ENCODE peak calls at places on chromosomes 3 and 15, in six cellular contexts. Y, H, C, J, B and E are unnamed samples.

GRCh38 chr15:52068004-52068403 is 44.6 kb downstream of the BCL2L10 start:
- DNase-seq in H (no peak), B (no peak), Y (peak), C (no peak), J (no peak), E (peak)

GRCh38 chr3:150094150-150094932 is 123.6 kb upstream of the PFN2 start:
- DNase-seq in C (no peak), H (peak), B (no peak), Y (peak), J (peak), E (peak)

GRCh38 chr3:190972840-190973270 is 110.4 kb upstream of the GMNC start:
- DNase-seq in C (no peak), Y (peak), H (no peak), J (no peak), B (no peak), E (peak)

GRCh38 chr3:194255252-194256039 is 95.7 kb downstream of the CPN2 start:
- DNase-seq in Y (no peak), J (peak), H (no peak), C (no peak), B (no peak), E (no peak)

GRCh38 chr3:18499256-18499655 is 74.1 kb upstream of the SATB1 start:
- DNase-seq in J (peak), C (no peak), B (no peak), H (no peak), Y (peak), E (no peak)

GRCh38 chr3:65953301-65953812 is 85.4 kb downstream of the MAGI1 start:
- DNase-seq in B (no peak), C (no peak), J (no peak), H (peak), Y (peak), E (no peak)

GRCh38 chr3:167852216-167852615 is 116.7 kb downstream of the SERPINI1 start:
- DNase-seq in Y (no peak), J (no peak), B (no peak), C (no peak), H (no peak), E (no peak)

GRCh38 chr3:71005797-71006321 is 577.7 kb downstream of the FOXP1 start:
- DNase-seq in J (no peak), H (no peak), C (no peak), Y (no peak), B (no peak), E (no peak)

GRCh38 chr15:72472907-72473669 is 1.0 kb upstream of the ARIH1 start:
- DNase-seq in B (no peak), Y (no peak), H (no peak), J (peak), C (no peak), E (no peak)

GRCh38 chr3:5572168-5572567 is 384.7 kb downstream of the EDEM1 start:
- DNase-seq in H (no peak), B (no peak), Y (no peak), C (no peak), J (no peak), E (no peak)

GRCh38 chr3:141331370-141332318 is 36.7 kb upstream of the ZBTB38 start:
- DNase-seq in B (peak), Y (peak), J (peak), C (peak), H (peak), E (peak)

GRCh38 chr3:14758893-14759292 is 59.9 kb upstream of the FGD5 start:
- DNase-seq in C (no peak), H (no peak), Y (no peak), B (no peak), J (no peak), E (no peak)

GRCh38 chr3:127546970-127547733 is 43.4 kb downstream of the TPRA1 start:
- DNase-seq in B (no peak), C (no peak), J (no peak), H (no peak), Y (no peak), E (no peak)

GRCh38 chr15:78457101-78457500 is 19.1 kb downstream of the IREB2 start:
- DNase-seq in C (no peak), Y (no peak), J (no peak), B (peak), H (no peak), E (peak)

GRCh38 chr15:36525430-36525829 is 54.0 kb upstream of the CDIN1 start:
- DNase-seq in C (no peak), Y (no peak), J (no peak), B (no peak), H (no peak), E (no peak)

GRCh38 chr15:36529296-36530011 is 50.0 kb upstream of the CDIN1 start:
- DNase-seq in Y (no peak), B (no peak), H (no peak), J (peak), C (no peak), E (no peak)

GRCh38 chr15:36527512-36528162 is 51.8 kb upstream of the CDIN1 start:
- DNase-seq in C (no peak), B (no peak), J (no peak), Y (peak), H (no peak), E (no peak)
- TF ChIP-seq CTCF in C (no peak), B (no peak), J (no peak), Y (no peak), H (no peak), E (no peak)

DNA sequence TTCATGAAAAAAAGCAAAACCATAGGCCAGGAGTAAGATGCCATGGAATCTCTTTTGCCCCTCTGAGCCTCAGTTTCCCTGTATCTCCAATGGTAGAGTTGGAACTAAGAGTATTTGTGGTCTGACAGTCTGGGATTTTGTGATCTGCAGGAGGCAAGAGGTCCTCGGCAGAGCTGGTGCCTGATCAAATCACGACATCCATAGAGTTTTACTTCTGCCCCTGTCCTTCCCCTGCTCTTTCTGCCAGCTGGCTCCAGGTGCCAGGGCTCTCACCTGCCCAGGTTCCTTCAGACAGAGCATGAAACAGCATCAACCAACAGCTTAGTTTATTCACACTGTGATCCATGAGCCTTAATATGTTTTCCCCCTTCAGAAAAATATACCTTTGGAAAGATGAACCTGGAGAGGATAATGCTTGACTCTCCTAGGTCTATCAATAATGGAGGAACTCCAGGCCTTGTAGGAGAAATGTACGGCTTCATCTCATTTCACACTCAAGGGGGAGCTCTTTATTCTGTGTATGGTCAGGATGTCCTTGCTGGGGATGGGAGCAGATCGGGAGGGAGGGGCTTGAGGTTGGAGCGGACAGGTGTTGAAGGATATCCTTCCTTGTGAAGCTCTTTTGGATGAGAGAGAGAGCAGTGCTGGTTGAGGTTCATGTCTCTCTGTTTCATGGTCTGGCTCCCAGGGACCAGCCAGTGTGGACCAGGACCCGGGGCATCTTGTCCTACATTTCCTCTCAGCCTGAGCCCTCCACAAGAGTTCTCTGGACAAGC is 309.9 kb downstream of the RPLP1 start:
- DNase-seq in Y (no peak), J (no peak), H (no peak), B (no peak), C (no peak), E (peak)
- TF ChIP-seq CTCF in Y (no peak), J (peak), H (no peak), B (no peak), C (no peak), E (no peak)

DNA sequence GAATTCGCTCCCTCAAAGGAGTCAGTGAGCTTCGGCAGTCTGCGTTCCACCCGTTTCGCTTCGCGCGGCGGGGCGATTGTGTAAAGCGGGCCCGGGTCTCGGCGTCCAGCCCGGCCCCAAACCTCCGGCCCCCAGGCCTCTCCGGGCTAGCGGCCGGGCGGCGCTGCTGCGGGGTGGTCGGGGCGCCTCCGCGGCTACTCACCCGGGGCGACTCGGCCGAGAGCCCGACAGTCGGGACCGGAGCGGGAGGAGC is 412 bp downstream of the CHDH start:
- DNase-seq in H (no peak), B (no peak), Y (no peak), C (no peak), J (no peak), E (no peak)
- TF ChIP-seq CTCF in H (no peak), B (no peak), Y (no peak), C (no peak), J (no peak), E (no peak)

GRCh38 chr15:69499521-69500201 is 47.0 kb downstream of the RPLP1 start:
- DNase-seq in J (no peak), H (no peak), C (no peak), Y (no peak), B (no peak), E (no peak)

GRCh38 chr15:69500339-69500738 is 47.7 kb downstream of the RPLP1 start:
- DNase-seq in Y (no peak), J (no peak), H (no peak), B (no peak), C (no peak), E (no peak)

GRCh38 chr15:69501456-69501855 is 48.8 kb downstream of the RPLP1 start:
- DNase-seq in B (no peak), H (no peak), C (no peak), Y (no peak), J (no peak), E (no peak)

GRCh38 chr15:69504352-69505040 is 51.9 kb downstream of the RPLP1 start:
- DNase-seq in C (no peak), Y (no peak), J (no peak), H (no peak), B (no peak), E (no peak)

GRCh38 chr15:69502470-69503045 is 49.9 kb downstream of the RPLP1 start:
- DNase-seq in H (no peak), Y (no peak), B (no peak), J (no peak), C (no peak), E (no peak)
- TF ChIP-seq CTCF in H (no peak), Y (no peak), B (peak), J (peak), C (no peak), E (no peak)

DNA sequence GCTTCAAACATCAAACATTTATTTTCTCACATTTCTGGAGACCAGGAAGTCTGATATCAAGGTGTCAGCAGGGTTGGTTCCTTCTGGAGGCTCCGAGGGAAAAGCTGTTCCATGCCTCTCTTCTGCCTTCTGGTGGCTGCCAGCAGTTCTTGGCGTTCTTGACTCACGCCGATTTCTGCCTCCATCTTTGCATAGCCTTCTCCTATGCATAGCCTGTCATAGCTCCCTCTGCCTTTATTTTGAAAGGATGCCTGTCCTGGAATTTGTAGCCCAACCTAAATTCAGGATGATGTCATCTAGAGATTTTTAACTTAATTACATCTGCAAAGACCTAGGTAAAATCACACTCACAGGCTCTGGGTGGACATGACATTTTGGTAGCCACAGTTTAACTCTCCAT is 70.4 kb downstream of the RGMA start:
- DNase-seq in C (no peak), J (no peak), H (no peak), Y (no peak), B (no peak), E (no peak)
- TF ChIP-seq CTCF in C (no peak), J (no peak), H (no peak), Y (peak), B (peak), E (no peak)

DNA sequence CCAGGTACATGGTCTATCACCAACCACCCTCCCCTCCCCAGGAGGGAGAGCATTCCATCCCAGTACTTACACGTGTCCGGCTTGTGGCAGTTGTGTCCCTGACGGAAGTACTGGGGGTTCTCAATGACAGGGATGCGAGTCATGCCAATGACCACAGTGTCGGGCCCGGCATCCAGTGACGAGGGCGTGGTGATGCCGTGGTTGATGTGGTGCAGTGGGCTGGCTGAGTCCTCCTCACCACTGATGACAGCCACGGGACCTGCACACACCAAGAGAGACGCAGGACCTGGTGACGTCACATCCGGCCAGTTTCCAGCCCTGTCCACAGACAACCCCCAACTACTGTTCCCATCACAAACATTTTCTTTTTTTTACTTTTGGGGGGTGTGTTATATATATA is 223.8 kb downstream of the NTRK3 start:
- DNase-seq in Y (no peak), J (no peak), B (no peak), H (no peak), C (no peak), E (no peak)
- TF ChIP-seq CTCF in Y (no peak), J (no peak), B (no peak), H (no peak), C (no peak), E (no peak)

GRCh38 chr3:153291052-153291689 is 129.1 kb downstream of the RAP2B start:
- DNase-seq in Y (peak), C (no peak), H (peak), J (peak), B (no peak), E (peak)

GRCh38 chr3:153287017-153287416 is 125.0 kb downstream of the RAP2B start:
- DNase-seq in Y (peak), B (no peak), H (no peak), C (no peak), J (no peak), E (no peak)

GRCh38 chr3:153293222-153293621 is 131.2 kb downstream of the RAP2B start:
- DNase-seq in H (no peak), B (no peak), C (no peak), J (no peak), Y (peak), E (peak)

GRCh38 chr3:153289334-153289808 is 127.3 kb downstream of the RAP2B start:
- DNase-seq in Y (peak), H (no peak), C (no peak), B (no peak), J (no peak), E (no peak)

GRCh38 chr3:153290278-153291015 is 128.4 kb downstream of the RAP2B start:
- DNase-seq in H (peak), J (no peak), C (no peak), B (no peak), Y (peak), E (peak)
- TF ChIP-seq CTCF in H (peak), J (no peak), C (no peak), B (peak), Y (peak), E (peak)

GRCh38 chr3:9499455-9500107 is 54.0 kb downstream of the LHFPL4 start:
- DNase-seq in B (no peak), H (no peak), Y (no peak), C (no peak), J (no peak), E (no peak)

GRCh38 chr3:9498781-9499180 is 54.8 kb downstream of the LHFPL4 start:
- DNase-seq in Y (no peak), C (no peak), H (no peak), B (no peak), J (no peak), E (no peak)

GRCh38 chr3:9497821-9498565 is 55.6 kb downstream of the LHFPL4 start:
- DNase-seq in Y (peak), H (peak), C (no peak), B (peak), J (no peak), E (peak)

GRCh38 chr3:9501226-9501625 is 52.4 kb downstream of the LHFPL4 start:
- DNase-seq in J (no peak), Y (no peak), H (no peak), B (no peak), C (no peak), E (no peak)

GRCh38 chr3:9500108-9501050 is 53.2 kb downstream of the LHFPL4 start:
- DNase-seq in J (peak), H (peak), C (no peak), B (no peak), Y (peak), E (peak)
- TF ChIP-seq CTCF in J (peak), H (no peak), C (no peak), B (peak), Y (peak), E (peak)

GRCh38 chr3:2921903-2922302 is 188.3 kb downstream of the IL5RA start:
- DNase-seq in B (no peak), H (peak), C (no peak), Y (peak), J (peak), E (peak)
- TF ChIP-seq CTCF in B (no peak), H (no peak), C (no peak), Y (no peak), J (peak), E (peak)

DNA sequence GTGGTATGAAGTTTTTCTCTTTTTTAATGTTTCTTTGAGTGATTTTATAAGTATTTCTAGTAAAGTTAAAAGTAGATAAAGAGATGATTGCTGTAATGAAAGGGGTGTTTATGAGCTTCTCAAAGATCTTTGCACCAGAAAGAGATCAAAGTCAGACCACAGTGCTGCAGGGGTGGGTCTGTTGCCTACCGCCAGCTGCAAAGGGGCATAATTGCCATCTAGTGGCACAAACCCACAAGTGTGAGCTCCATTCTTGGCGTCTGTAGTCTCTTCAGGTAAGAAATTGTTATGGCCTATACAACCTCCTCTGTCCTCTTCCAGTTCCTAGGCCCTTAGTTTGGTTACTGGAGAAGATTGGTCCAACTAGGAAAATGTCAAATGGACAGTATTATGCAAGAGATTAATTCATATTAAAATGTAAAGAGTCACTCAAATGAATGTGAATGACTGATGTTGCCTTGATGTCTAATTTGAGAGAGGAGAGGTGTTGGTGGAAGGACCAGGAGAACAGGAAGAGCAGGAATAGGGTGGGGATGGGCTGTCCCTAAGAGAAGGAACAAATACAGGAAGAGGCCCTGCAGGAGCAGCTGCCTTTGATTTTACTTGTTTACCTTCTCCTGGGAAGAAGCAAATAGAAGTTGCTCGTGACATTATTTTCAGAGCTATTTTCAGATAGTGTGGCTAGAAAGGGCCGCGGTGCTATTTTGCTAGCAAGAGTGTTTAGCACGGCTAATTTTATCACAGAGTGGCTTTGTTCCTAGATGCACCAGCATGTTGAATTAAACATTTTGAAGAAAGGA is 53.0 kb upstream of the GSK3B start:
- DNase-seq in J (peak), Y (peak), B (no peak), C (no peak), H (peak), E (peak)
- TF ChIP-seq CTCF in J (peak), Y (peak), B (no peak), C (no peak), H (no peak), E (peak)